ENCODE peak calls at places on chromosomes 16 and 17, in seven cellular contexts. Y is upper lobe of left lung, F is tibial nerve, A is breast epithelium, Z is transverse colon, W is ovary, L is esophagus squamous epithelium. G is an unnamed sample.

GRCh38 chr17:37360632-37361031 is 15.2 kb upstream of the C17orf78 start:
- DNase-seq in Y (no peak), F (no peak), A (no peak), Z (no peak), W (no peak), L (no peak), G (no peak)

GRCh38 chr17:65278050-65278819 is 141.1 kb downstream of the RGS9 start:
- DNase-seq in Y (peak; percentile 33), F (no peak), A (no peak), Z (peak; percentile 72), W (peak; percentile 36), L (no peak), G (no peak)

GRCh38 chr16:85234310-85235235 is 122.3 kb upstream of the CIBAR2 start:
- DNase-seq in Y (peak; percentile 46), F (peak; percentile 51), A (no peak), Z (peak; percentile 50), W (peak; percentile 92), L (no peak), G (no peak)

GRCh38 chr17:75526555-75527270 is 1.2 kb downstream of the LLGL2 start:
- DNase-seq in Y (no peak), F (no peak), A (no peak), Z (peak; percentile 82), W (no peak), L (no peak), G (no peak)

GRCh38 chr16:3855142-3855541 is 25.4 kb downstream of the CREBBP start:
- DNase-seq in Y (no peak), F (no peak), A (no peak), Z (no peak), W (no peak), L (no peak), G (no peak)

GRCh38 chr16:65579050-65579449 is 457.2 kb upstream of the CDH11 start:
- DNase-seq in Y (no peak), F (no peak), A (no peak), Z (no peak), W (no peak), L (no peak), G (no peak)

GRCh38 chr17:28018439-28019070 is 23.9 kb upstream of the NLK start:
- DNase-seq in Y (peak; percentile 37), F (no peak), A (no peak), Z (no peak), W (no peak), L (no peak), G (no peak)

GRCh38 chr16:20792216-20792615 is 14.1 kb downstream of the ERI2 start:
- DNase-seq in Y (no peak), F (no peak), A (no peak), Z (no peak), W (no peak), L (no peak), G (no peak)

GRCh38 chr17:43917348-43918025 is 10.2 kb upstream of the MPP2 start:
- DNase-seq in Y (peak; percentile 35), F (no peak), A (no peak), Z (peak; percentile 50), W (no peak), L (no peak), G (no peak)

GRCh38 chr16:57405194-57405593 is 627 bp downstream of the CCL17 start:
- DNase-seq in Y (no peak), F (no peak), A (no peak), Z (no peak), W (no peak), L (no peak), G (no peak)

GRCh38 chr16:1871974-1872635 is at the start of gene MEIOB:
- DNase-seq in Y (peak; percentile 51), F (no peak), A (no peak), Z (peak; percentile 30), W (peak; percentile 41), L (no peak), G (no peak)

GRCh38 chr17:67390646-67391480 is 13.8 kb downstream of the PITPNC1 start:
- DNase-seq in Y (peak; percentile 67), F (no peak), A (peak; percentile 24), Z (peak; percentile 41), W (no peak), L (no peak), G (no peak)

GRCh38 chr17:80192268-80192667 is 22.4 kb downstream of the CARD14 start:
- DNase-seq in Y (peak; percentile 30), F (no peak), A (peak; percentile 74), Z (no peak), W (no peak), L (no peak), G (no peak)

GRCh38 chr17:39939031-39939430 is 11.5 kb downstream of the LRRC3C start:
- DNase-seq in Y (no peak), F (no peak), A (no peak), Z (no peak), W (no peak), L (no peak), G (no peak)

GRCh38 chr16:22670551-22670970 is 143.4 kb upstream of the HS3ST2 start:
- DNase-seq in Y (no peak), F (no peak), A (no peak), Z (no peak), W (no peak), L (no peak), G (no peak)

GRCh38 chr16:65406933-65407332 is 285.1 kb upstream of the CDH11 start:
- DNase-seq in Y (no peak), F (no peak), A (no peak), Z (no peak), W (no peak), L (no peak), G (no peak)

GRCh38 chr16:49712567-49712966 is 143.3 kb downstream of the ZNF423 start:
- DNase-seq in Y (no peak), F (no peak), A (no peak), Z (no peak), W (no peak), L (no peak), G (no peak)

GRCh38 chr16:53502331-53503269 is at the start of gene AKTIP:
- DNase-seq in Y (peak; percentile 82), F (no peak), A (peak; percentile 79), Z (peak; percentile 62), W (no peak), L (no peak), G (no peak)

GRCh38 chr16:179431-179830 is 828 bp upstream of the HBQ1 start:
- DNase-seq in Y (no peak), F (no peak), A (no peak), Z (no peak), W (no peak), L (no peak), G (no peak)

GRCh38 chr17:5419356-5419958 is at the start of gene NUP88:
- DNase-seq in Y (peak; percentile 97), F (peak; percentile 89), A (peak; percentile 96), Z (peak; percentile 96), W (peak; percentile 95), L (peak; percentile 73), G (peak; percentile 97)

GRCh38 chr17:5416886-5417285 is 2.6 kb downstream of the NUP88 start:
- DNase-seq in Y (no peak), F (no peak), A (no peak), Z (peak; percentile 51), W (no peak), L (no peak), G (no peak)

GRCh38 chr17:5418858-5419355 is 555 bp downstream of the NUP88 start:
- DNase-seq in Y (peak; percentile 52), F (no peak), A (no peak), Z (peak; percentile 74), W (no peak), L (no peak), G (no peak)

GRCh38 chr17:5422505-5422904 is 2.5 kb downstream of the RPAIN start:
- DNase-seq in Y (no peak), F (no peak), A (no peak), Z (no peak), W (no peak), L (no peak), G (no peak)

GRCh38 chr17:5419959-5420653 is at the start of gene RPAIN:
- DNase-seq in Y (peak; percentile 92), F (peak; percentile 76), A (peak; percentile 84), Z (peak; percentile 91), W (peak; percentile 85), L (peak; percentile 43), G (no peak)
- TF ChIP-seq POLR2A in Y (peak; percentile 76), F (peak; percentile 20), A (no peak), Z (peak; percentile 43), W (peak; percentile 66), L (peak; percentile 68), G (no peak)

GRCh38 chr17:45128989-45129388 is 3.3 kb downstream of the PLCD3 start:
- DNase-seq in Y (no peak), F (no peak), A (no peak), Z (no peak), W (no peak), L (no peak), G (no peak)

GRCh38 chr17:45128331-45128730 is 4.0 kb downstream of the PLCD3 start:
- DNase-seq in Y (no peak), F (no peak), A (no peak), Z (no peak), W (no peak), L (no peak), G (no peak)

GRCh38 chr17:45125509-45125908 is 6.8 kb downstream of the PLCD3 start:
- DNase-seq in Y (no peak), F (no peak), A (no peak), Z (no peak), W (no peak), L (no peak), G (no peak)

GRCh38 chr17:45127583-45128300 is 4.6 kb downstream of the PLCD3 start:
- DNase-seq in Y (peak; percentile 60), F (peak; percentile 55), A (peak; percentile 62), Z (peak; percentile 90), W (peak; percentile 66), L (no peak), G (no peak)

DNA sequence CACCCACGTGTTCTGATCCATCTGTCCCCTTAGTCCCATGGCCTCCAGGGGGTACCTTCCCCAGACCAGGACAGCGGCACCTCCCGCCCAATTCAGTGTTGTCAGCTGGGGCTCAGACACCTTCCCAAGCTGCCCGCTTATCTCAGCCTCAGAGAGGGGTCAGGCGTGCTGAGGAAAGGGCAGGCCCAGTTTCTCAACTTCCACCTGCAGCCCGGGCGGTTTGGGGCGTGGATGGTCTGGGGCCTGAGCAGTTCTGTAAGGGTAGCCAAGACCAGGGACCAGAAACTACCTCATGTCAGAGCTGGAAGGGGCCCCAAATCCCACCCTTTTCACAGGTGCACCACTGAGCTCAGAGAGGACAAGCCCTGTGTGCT is 5.1 kb downstream of the PLCD3 start:
- DNase-seq in Y (no peak), F (no peak), A (no peak), Z (peak; percentile 56), W (peak; percentile 31), L (no peak), G (no peak)
- H3K4me3 ChIP-seq in Y (no peak overlapping the region), F (no peak overlapping the region), A (no peak overlapping the region), Z (no peak overlapping the region), W (no peak overlapping the region), L (no peak overlapping the region), G (no peak overlapping the region)

GRCh38 chr17:50547035-50547735 is at the start of gene SPATA20:
- DNase-seq in Y (peak; percentile 97), F (peak; percentile 90), A (peak; percentile 93), Z (peak; percentile 95), W (peak; percentile 92), L (peak; percentile 29), G (no peak)
- TF ChIP-seq POLR2A in Y (peak; percentile 64), F (peak; percentile 82), A (no peak), Z (peak; percentile 82), W (peak; percentile 74), L (peak; percentile 64), G (peak; percentile 81)

GRCh38 chr17:19410875-19411291 is at the start of gene RNF112:
- DNase-seq in Y (no peak), F (no peak), A (no peak), Z (no peak), W (no peak), L (no peak), G (no peak)
- H3K4me3 ChIP-seq in Y (peak within 1 kb of the TSS; percentile 26), F (no peak within 1 kb of the TSS), A (peak within 1 kb of the TSS; percentile 5), Z (peak within 1 kb of the TSS; percentile 18), W (no peak within 1 kb of the TSS), L (peak within 1 kb of the TSS; percentile 29), G (peak within 1 kb of the TSS; percentile 26)